ENCODE peak calls at places on chromosomes 2 and 18, in eight cellular contexts. I is HTR-8/SVneo, D is IMR-90, H is neural crest cell, X is NAMALWA, A is retina, E is SK-N-SH, V is GM23248. P is an unnamed sample.

GRCh38 chr2:44268259-44268649 is 7.0 kb upstream of the SLC3A1 start:
- DNase-seq in V (peak), X (no peak), H (no peak), I (peak), D (peak), A (no peak), E (no peak), P (peak)

GRCh38 chr2:86221066-86221684 is 21.9 kb downstream of the MRPL35 start:
- DNase-seq in X (peak), I (peak), H (peak), E (peak), D (peak), V (peak), A (peak), P (peak)

GRCh38 chr2:177783091-177783490 is 289.5 kb downstream of the PDE11A start:
- DNase-seq in D (no peak), V (no peak), X (no peak), A (no peak), I (no peak), H (no peak), E (no peak), P (no peak)

GRCh38 chr2:21658907-21659306 is 535.1 kb downstream of the TDRD15 start:
- DNase-seq in E (no peak), A (no peak), I (no peak), V (no peak), D (peak), H (no peak), X (no peak), P (no peak)

GRCh38 chr2:230537531-230537976 is 121.6 kb downstream of the SP100 start:
- DNase-seq in V (no peak), X (no peak), D (no peak), H (no peak), E (no peak), A (no peak), I (no peak), P (no peak)

GRCh38 chr2:162182395-162182794 is 30.3 kb upstream of the GCG start:
- DNase-seq in A (no peak), X (no peak), E (no peak), V (no peak), H (no peak), D (no peak), I (no peak), P (no peak)

GRCh38 chr2:156332452-156333273 is at the start of gene NR4A2:
- DNase-seq in H (peak), E (peak), V (peak), I (peak), X (no peak), D (peak), A (peak), P (peak)

GRCh38 chr2:176435691-176436215 is 166.5 kb downstream of the MTX2 start:
- DNase-seq in E (no peak), D (no peak), H (no peak), V (no peak), A (no peak), X (no peak), I (no peak), P (no peak)

GRCh38 chr2:156464106-156464505 is 27.9 kb downstream of the GPD2 start:
- DNase-seq in V (peak), H (no peak), I (no peak), X (no peak), D (peak), A (no peak), E (no peak), P (no peak)

GRCh38 chr2:16263241-16263890 is 323.0 kb downstream of the MYCN start:
- DNase-seq in X (no peak), E (no peak), A (no peak), H (no peak), I (no peak), V (no peak), D (no peak), P (no peak)

GRCh38 chr2:239934571-239935171 is 90.5 kb downstream of the NDUFA10 start:
- DNase-seq in X (peak), H (peak), V (peak), A (peak), D (peak), E (peak), I (peak), P (peak)

GRCh38 chr2:239208470-239209180 is 192.2 kb downstream of the HDAC4 start:
- DNase-seq in E (no peak), I (no peak), V (no peak), H (no peak), D (no peak), A (no peak), X (no peak), P (no peak)

GRCh38 chr2:164478205-164478604 is 143.1 kb downstream of the GRB14 start:
- DNase-seq in H (no peak), X (no peak), E (no peak), I (no peak), V (no peak), A (no peak), D (no peak), P (no peak)

GRCh38 chr18:13312515-13312914 is 94.0 kb downstream of the LDLRAD4 start:
- DNase-seq in D (no peak), E (no peak), H (no peak), I (no peak), V (no peak), A (no peak), X (no peak), P (no peak)

GRCh38 chr2:127128508-127128907 is 21.6 kb upstream of the BIN1 start:
- DNase-seq in E (peak), D (no peak), X (peak), A (peak), H (no peak), I (no peak), V (no peak), P (peak)

GRCh38 chr18:49081511-49082146 is 130.9 kb upstream of the SMAD7 start:
- DNase-seq in A (no peak), X (no peak), H (no peak), E (no peak), V (no peak), D (peak), I (no peak), P (no peak)

GRCh38 chr2:118865106-118865505 is 17.7 kb upstream of the EN1 start:
- DNase-seq in D (peak), E (peak), A (peak), H (peak), V (peak), I (peak), X (peak), P (peak)

GRCh38 chr2:121237980-121238665 is 46.9 kb downstream of the TFCP2L1 start:
- DNase-seq in V (peak), I (no peak), A (no peak), E (no peak), H (no peak), X (no peak), D (no peak), P (no peak)

GRCh38 chr2:216739035-216739434 is 43.7 kb upstream of the IGFBP5 start:
- DNase-seq in I (no peak), V (no peak), X (no peak), H (no peak), D (no peak), A (no peak), E (no peak), P (no peak)

GRCh38 chr2:226791056-226791486 is 8.5 kb downstream of the IRS1 start:
- DNase-seq in V (peak), X (peak), E (no peak), D (peak), H (no peak), A (peak), I (no peak), P (no peak)

GRCh38 chr2:216882876-216883275 is 23.0 kb upstream of the TNP1 start:
- DNase-seq in V (no peak), A (no peak), E (peak), X (no peak), H (no peak), D (no peak), I (no peak), P (no peak)

GRCh38 chr2:46857871-46858696 is 57.5 kb downstream of the MCFD2 start:
- DNase-seq in A (no peak), V (peak), E (no peak), I (no peak), H (no peak), X (no peak), D (peak), P (peak)

GRCh38 chr2:23549821-23550535 is 165.0 kb downstream of the KLHL29 start:
- DNase-seq in A (peak), X (no peak), V (peak), D (peak), H (no peak), E (no peak), I (no peak), P (no peak)

GRCh38 chr2:145323512-145323911 is 803.6 kb upstream of the ZEB2 start:
- DNase-seq in X (no peak), V (peak), D (peak), I (no peak), A (no peak), H (no peak), E (no peak), P (no peak)

GRCh38 chr18:56532176-56532840 is 106.1 kb downstream of the TXNL1 start:
- DNase-seq in E (no peak), D (peak), H (no peak), X (no peak), V (peak), A (no peak), I (no peak), P (no peak)

GRCh38 chr2:60581461-60582282 is 28.2 kb upstream of the BCL11A start:
- DNase-seq in I (peak), A (peak), V (peak), X (peak), E (peak), H (peak), D (peak), P (no peak)